ENCODE peak calls at places on chromosomes 4 and X, in nine cellular contexts. Y is transverse colon, J is sigmoid colon, F is K562, U is stomach, Z is upper lobe of left lung, C is suprapubic skin, X is GM12878, N is HepG2. I is an unnamed sample.

GRCh38 chrX:18441780-18442367 is 16.5 kb downstream of the CDKL5 start:
- DNase-seq in Y (no peak), F (no peak), Z (no peak), C (no peak), N (no peak), J (no peak), U (no peak), X (no peak), I (no peak)

GRCh38 chr4:176377705-176378302 is 58.0 kb downstream of the SPCS3 start:
- DNase-seq in Y (no peak), J (no peak), X (no peak), Z (no peak), C (no peak), F (no peak), N (no peak), U (no peak), I (no peak)

GRCh38 chr4:5821665-5822358 is 71.1 kb downstream of the CRMP1 start:
- DNase-seq in U (no peak), C (no peak), X (no peak), J (no peak), N (no peak), Z (peak), F (peak), Y (no peak), I (no peak)

GRCh38 chr4:5371415-5372190 is 320.3 kb downstream of the STK32B start:
- DNase-seq in X (no peak), Y (no peak), F (no peak), Z (no peak), J (no peak), C (no peak), U (no peak), N (no peak), I (no peak)

GRCh38 chrX:21905209-21905735 is 35.2 kb upstream of the SMS start:
- DNase-seq in U (no peak), X (no peak), Y (no peak), Z (no peak), N (no peak), F (no peak), J (no peak), C (no peak), I (no peak)

GRCh38 chrX:13007519-13008188 is 32.7 kb downstream of the TMSB4X start:
- DNase-seq in Z (no peak), Y (no peak), N (no peak), F (no peak), C (no peak), U (no peak), X (no peak), J (no peak), I (no peak)

GRCh38 chr4:25486171-25486570 is 109.1 kb downstream of the ANAPC4 start:
- DNase-seq in N (peak), J (no peak), X (no peak), F (no peak), Z (no peak), Y (no peak), C (no peak), U (no peak), I (no peak)

GRCh38 chr4:144894525-144894924 is 203.5 kb downstream of the ANAPC10 start:
- DNase-seq in C (no peak), N (no peak), Z (no peak), J (no peak), F (no peak), Y (peak), U (no peak), X (no peak), I (no peak)

GRCh38 chr4:182231080-182231479 is 12.1 kb upstream of the TENM3 start:
- DNase-seq in Y (no peak), C (no peak), X (no peak), Z (no peak), N (no peak), F (no peak), U (no peak), J (no peak), I (no peak)

GRCh38 chr4:139938414-139938813 is 215.6 kb downstream of the MAML3 start:
- DNase-seq in F (no peak), C (no peak), U (no peak), J (no peak), X (no peak), Z (no peak), Y (no peak), N (no peak), I (no peak)

GRCh38 chr4:13919021-13919441 is 291.5 kb upstream of the BOD1L1 start:
- DNase-seq in J (peak), U (no peak), N (no peak), C (no peak), F (no peak), X (no peak), Z (no peak), Y (no peak), I (peak)

GRCh38 chr4:149997881-149998421 is 80.3 kb upstream of the DCLK2 start:
- DNase-seq in J (no peak), C (no peak), N (peak), Y (peak), Z (no peak), F (no peak), U (no peak), X (no peak), I (no peak)

GRCh38 chr4:106338671-106339070 is 22.3 kb downstream of the AIMP1 start:
- DNase-seq in U (no peak), X (no peak), F (no peak), N (no peak), C (no peak), Z (no peak), Y (no peak), J (no peak), I (no peak)

GRCh38 chr4:135319685-135320084 is 1118.1 kb upstream of the PABPC4L start:
- DNase-seq in U (no peak), Y (no peak), C (no peak), X (no peak), J (no peak), Z (no peak), F (no peak), N (peak), I (no peak)

GRCh38 chr4:108213308-108213707 is 44.6 kb upstream of the LEF1 start:
- DNase-seq in U (no peak), C (no peak), X (no peak), J (no peak), N (no peak), F (no peak), Y (no peak), Z (no peak), I (no peak)

GRCh38 chr4:99458911-99459447 is 23.8 kb upstream of the ADH7 start:
- DNase-seq in N (no peak), Z (no peak), U (no peak), F (no peak), C (no peak), X (no peak), Y (no peak), J (no peak), I (no peak)

GRCh38 chr4:37976991-37977470 is 16.8 kb downstream of the PTTG2 start:
- DNase-seq in J (peak), Y (peak), X (no peak), C (peak), Z (peak), F (peak), N (peak), U (peak), I (peak)

GRCh38 chr4:4864443-4864939 is 5.0 kb downstream of the MSX1 start:
- DNase-seq in Z (no peak), F (no peak), N (no peak), C (no peak), J (no peak), Y (no peak), X (no peak), U (no peak), I (no peak)

GRCh38 chr4:182354867-182355266 is 111.7 kb downstream of the TENM3 start:
- DNase-seq in C (no peak), N (no peak), X (no peak), U (no peak), Z (no peak), F (no peak), Y (no peak), J (no peak), I (no peak)

GRCh38 chr4:145231906-145232700 is 51.7 kb upstream of the OTUD4 start:
- DNase-seq in Y (no peak), U (no peak), F (no peak), J (no peak), N (no peak), Z (no peak), X (no peak), C (no peak), I (no peak)

GRCh38 chr4:85720736-85721135 is 245.8 kb downstream of the ARHGAP24 start:
- DNase-seq in C (no peak), U (no peak), Z (no peak), Y (no peak), J (no peak), N (peak), F (no peak), X (no peak), I (no peak)

GRCh38 chrX:3712080-3712869 is 1.2 kb downstream of the PRKX start:
- DNase-seq in Y (peak), J (peak), F (peak), U (no peak), Z (no peak), X (no peak), N (no peak), C (no peak), I (no peak)

GRCh38 chr4:85776091-85776490 is 301.1 kb downstream of the ARHGAP24 start:
- DNase-seq in C (no peak), Z (no peak), Y (no peak), N (no peak), U (no peak), J (no peak), X (no peak), F (no peak), I (no peak)

GRCh38 chr4:153901220-153901619 is 112.3 kb upstream of the SFRP2 start:
- DNase-seq in Z (no peak), N (no peak), C (no peak), F (no peak), J (no peak), U (no peak), Y (no peak), X (no peak), I (no peak)

GRCh38 chr4:2689825-2690700 is 66.1 kb downstream of the TNIP2 start:
- DNase-seq in F (no peak), X (peak), U (no peak), J (no peak), N (no peak), C (no peak), Y (peak), Z (peak), I (no peak)

GRCh38 chrX:72100824-72101351 is 30.8 kb downstream of the RTL5 start:
- DNase-seq in U (peak), J (no peak), C (no peak), Z (no peak), F (no peak), X (peak), N (no peak), Y (peak), I (no peak)

GRCh38 chr4:89064848-89065247 is 7.9 kb upstream of the FAM13A start:
- DNase-seq in Y (no peak), C (no peak), F (no peak), Z (no peak), J (no peak), N (no peak), U (no peak), X (no peak), I (no peak)

GRCh38 chr4:116561717-116562116 is 523.7 kb downstream of the TRAM1L1 start:
- DNase-seq in N (no peak), Z (no peak), Y (no peak), X (no peak), J (no peak), U (no peak), F (no peak), C (no peak), I (no peak)

GRCh38 chr4:155667538-155668511 is 1.2 kb downstream of the GUCY1A1 start:
- DNase-seq in U (no peak), N (no peak), J (peak), X (no peak), Z (peak), F (no peak), C (no peak), Y (peak), I (no peak)

GRCh38 chr4:88765729-88766128 is 68.1 kb upstream of the NAP1L5 start:
- DNase-seq in F (no peak), Z (no peak), J (no peak), U (no peak), N (no peak), X (no peak), Y (no peak), C (no peak), I (no peak)

GRCh38 chrX:96684339-96685204 is at the start of gene DIAPH2:
- DNase-seq in J (peak), F (no peak), N (peak), C (peak), Z (peak), U (peak), X (peak), Y (peak), I (peak)

GRCh38 chr4:183335369-183335940 is 13.2 kb upstream of the CLDN24 start:
- DNase-seq in X (no peak), C (peak), Z (no peak), Y (no peak), N (peak), F (no peak), U (peak), J (no peak), I (no peak)

GRCh38 chr4:1264942-1265341 is 16.0 kb upstream of the CTBP1 start:
- DNase-seq in Y (no peak), Z (no peak), F (no peak), J (no peak), C (no peak), X (no peak), U (no peak), N (no peak), I (no peak)

GRCh38 chrX:124085063-124085462 is 123.6 kb downstream of the STAG2 start:
- DNase-seq in X (no peak), Y (no peak), N (no peak), U (no peak), Z (no peak), J (no peak), F (no peak), C (no peak), I (no peak)

GRCh38 chr4:91279899-91280298 is 1023.9 kb upstream of the GRID2 start:
- DNase-seq in C (no peak), N (no peak), Z (no peak), U (no peak), X (no peak), J (no peak), Y (peak), F (no peak), I (no peak)

GRCh38 chr4:99856166-99856565 is 38.1 kb downstream of the LAMTOR3 start:
- DNase-seq in J (no peak), F (no peak), U (no peak), Y (no peak), N (no peak), C (no peak), X (no peak), Z (no peak), I (no peak)

GRCh38 chr4:127212701-127213100 is 420.1 kb upstream of the INTU start:
- DNase-seq in Y (no peak), U (no peak), Z (no peak), J (no peak), N (no peak), F (no peak), X (no peak), C (no peak), I (no peak)

GRCh38 chrX:76919761-76920160 is 492.3 kb downstream of the MAGEE1 start:
- DNase-seq in X (no peak), Y (no peak), C (no peak), N (no peak), U (no peak), Z (no peak), F (no peak), J (no peak), I (no peak)

GRCh38 chrX:153946910-153947769 is 2.7 kb upstream of the RENBP start:
- DNase-seq in Z (no peak), J (peak), F (peak), C (no peak), U (peak), Y (peak), X (no peak), N (peak), I (no peak)

GRCh38 chr4:165379662-165380061 is 854 bp downstream of the CPE start:
- DNase-seq in U (no peak), Y (no peak), N (peak), J (no peak), Z (no peak), F (no peak), C (no peak), X (no peak), I (no peak)

GRCh38 chr4:165381821-165382373 is 3.1 kb downstream of the CPE start:
- DNase-seq in Z (no peak), C (no peak), U (no peak), F (no peak), J (no peak), Y (no peak), N (no peak), X (no peak), I (no peak)

GRCh38 chr4:165378398-165378762 is 428 bp upstream of the CPE start:
- DNase-seq in U (no peak), F (no peak), C (no peak), N (no peak), J (no peak), Z (no peak), X (no peak), Y (no peak), I (no peak)

GRCh38 chr4:165375465-165375864 is 3.3 kb upstream of the CPE start:
- DNase-seq in N (no peak), J (no peak), Z (no peak), U (no peak), X (no peak), F (no peak), Y (no peak), C (no peak), I (no peak)

DNA sequence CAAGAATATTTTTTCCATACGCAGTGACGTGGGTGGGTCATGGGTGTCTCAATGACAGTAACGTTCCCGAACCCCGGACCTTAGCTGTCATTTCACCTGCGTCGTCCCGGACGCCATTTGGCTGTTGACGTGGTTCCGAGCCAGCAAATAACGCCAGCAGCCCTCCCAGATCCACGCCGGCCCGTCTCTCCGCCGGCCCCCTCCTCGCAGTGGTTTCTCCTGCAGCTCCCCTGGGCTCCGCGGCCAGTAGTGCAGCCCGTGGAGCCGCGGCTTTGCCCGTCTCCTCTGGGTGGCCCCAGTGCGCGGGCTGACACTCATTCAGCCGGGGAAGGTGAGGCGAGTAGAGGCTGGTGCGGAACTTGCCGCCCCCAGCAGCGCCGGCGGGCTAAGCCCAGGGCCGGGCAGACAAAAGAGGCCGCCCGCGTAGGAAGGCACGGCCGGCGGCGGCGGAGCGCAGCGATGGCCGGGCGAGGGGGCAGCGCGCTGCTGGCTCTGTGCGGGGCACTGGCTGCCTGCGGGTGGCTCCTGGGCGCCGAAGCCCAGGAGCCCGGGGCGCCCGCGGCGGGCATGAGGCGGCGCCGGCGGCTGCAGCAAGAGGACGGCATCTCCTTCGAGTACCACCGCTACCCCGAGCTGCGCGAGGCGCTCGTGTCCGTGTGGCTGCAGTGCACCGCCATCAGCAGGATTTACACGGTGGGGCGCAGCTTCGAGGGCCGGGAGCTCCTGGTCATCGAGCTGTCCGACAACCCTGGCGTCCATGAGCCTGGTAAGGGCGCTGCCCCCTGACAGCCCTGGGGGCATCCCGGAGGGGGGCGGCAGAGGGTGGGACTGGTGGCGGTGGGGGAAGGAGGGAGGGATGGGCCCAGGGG is at the start of gene CPE:
- DNase-seq in F (no peak), Y (peak), J (peak), C (peak), N (peak), X (no peak), U (peak), Z (peak), I (no peak)
- TF ChIP-seq POLR2A in F (no peak), Y (peak), J (peak), C (peak), N (peak), X (no peak), U (no peak), Z (peak), I (peak)

GRCh38 chrX:17377795-17378194 is 2.8 kb downstream of the NHS start:
- DNase-seq in F (no peak), C (no peak), N (no peak), U (no peak), J (no peak), Z (no peak), X (no peak), Y (no peak), I (no peak)
- TF ChIP-seq EP300 in F (no peak), C (no peak), N (no peak), U (no peak), J (no peak), Z (no peak), X (no peak), Y (no peak), I (no peak)

GRCh38 chr4:22473268-22473667 is 42.6 kb downstream of the ADGRA3 start:
- DNase-seq in U (no peak), J (no peak), C (no peak), Y (no peak), X (no peak), F (no peak), N (no peak), Z (no peak), I (no peak)
- TF ChIP-seq POLR2AphosphoS5 in U (no peak), J (no peak), C (no peak), Y (no peak), X (no peak), F (no peak), N (no peak), Z (no peak), I (no peak)

DNA sequence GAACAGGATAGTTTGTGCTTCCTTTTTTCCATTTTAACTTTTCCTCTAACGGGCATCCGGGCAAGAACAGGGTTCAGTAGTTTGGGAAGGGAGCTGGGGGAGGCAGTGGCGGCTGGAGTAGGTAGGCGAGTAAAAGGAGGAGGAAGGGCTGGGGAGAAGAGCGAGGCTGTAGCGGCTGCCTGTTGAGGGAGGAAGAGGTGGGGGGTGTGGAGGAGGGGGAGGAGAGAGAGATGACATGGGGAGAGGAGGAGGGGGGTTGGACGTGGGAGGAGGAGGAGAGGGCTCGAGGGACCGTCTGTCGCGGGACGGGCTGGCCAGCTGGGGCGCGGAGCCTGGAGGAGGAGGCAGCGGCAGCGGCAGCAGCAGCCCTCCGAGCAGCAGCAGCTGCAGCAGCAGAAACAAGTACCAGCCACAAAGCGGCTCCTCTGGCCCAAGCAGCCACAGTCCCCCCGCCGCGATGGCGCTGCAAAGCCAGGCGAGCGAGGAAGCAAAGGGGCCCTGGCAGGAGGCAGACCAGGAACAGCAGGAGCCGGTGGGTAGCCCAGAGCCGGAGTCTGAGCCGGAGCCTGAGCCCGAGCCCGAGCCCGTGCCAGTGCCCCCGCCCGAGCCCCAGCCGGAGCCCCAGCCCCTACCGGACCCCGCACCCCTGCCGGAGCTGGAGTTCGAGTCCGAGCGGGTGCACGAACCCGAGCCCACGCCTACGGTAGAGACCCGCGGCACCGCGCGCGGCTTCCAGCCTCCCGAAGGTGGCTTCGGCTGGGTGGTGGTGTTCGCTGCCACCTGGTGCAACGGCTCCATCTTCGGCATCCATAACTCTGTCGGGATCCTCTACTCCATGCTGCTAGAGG is at the start of gene SLC16A2:
- DNase-seq in F (no peak), Y (peak), Z (peak), N (no peak), X (no peak), C (peak), U (peak), J (peak), I (no peak)
- TF ChIP-seq POLR2A in F (no peak), Y (no peak), Z (no peak), N (no peak), X (no peak), C (no peak), U (no peak), J (no peak), I (no peak)

GRCh38 chrX:83469551-83469950 is 38.5 kb upstream of the POU3F4 start:
- DNase-seq in N (peak), Y (peak), C (no peak), J (no peak), Z (no peak), X (no peak), F (no peak), U (peak), I (no peak)
- TF ChIP-seq EP300 in N (no peak), Y (no peak), C (no peak), J (no peak), Z (no peak), X (no peak), F (no peak), U (no peak), I (no peak)

GRCh38 chr4:159206427-159206871 is 103.6 kb downstream of the RAPGEF2 start:
- DNase-seq in F (no peak), U (no peak), Z (no peak), J (no peak), X (peak), N (no peak), Y (no peak), C (no peak), I (no peak)
- TF ChIP-seq POLR2AphosphoS5 in F (no peak), U (no peak), Z (no peak), J (no peak), X (no peak), N (no peak), Y (no peak), C (no peak), I (no peak)

GRCh38 chr4:168264903-168265302 is 53.6 kb downstream of the DDX60 start:
- DNase-seq in J (no peak), X (no peak), N (no peak), Z (no peak), U (no peak), C (no peak), F (no peak), Y (no peak), I (no peak)
- TF ChIP-seq POLR2A in J (no peak), X (no peak), N (no peak), Z (no peak), U (no peak), C (no peak), F (no peak), Y (no peak), I (no peak)

I was measured in esophagus muscularis mucosa.